ENCODE peak calls at places on chromosomes 4 and X, in four cellular contexts. H, G, A and P are unnamed samples.
A peak's percentile ranks its signal among the peaks of the same experiment; 100 is the strongest.

GRCh38 chrX:154804957-154805695 is at the start of gene MPP1:
- DNase-seq in H (peak; percentile 68), G (peak; percentile 34), A (no peak), P (no peak)

GRCh38 chr4:126269106-126269505 is 954.4 kb downstream of the FAT4 start:
- DNase-seq in H (no peak), G (no peak), A (no peak), P (no peak)

GRCh38 chr4:158170691-158171455 is 2.0 kb downstream of the GASK1B start:
- DNase-seq in H (no peak), G (no peak), A (peak; percentile 60), P (peak; percentile 38)

GRCh38 chr4:128516568-128516967 is 229.0 kb upstream of the PGRMC2 start:
- DNase-seq in H (no peak), G (no peak), A (no peak), P (no peak)

GRCh38 chrX:103347682-103348397 is 8.5 kb upstream of the TCEAL9 start:
- DNase-seq in H (no peak), G (no peak), A (no peak), P (no peak)

GRCh38 chr4:45693746-45694145 is 430.1 kb downstream of the GABRG1 start:
- DNase-seq in H (no peak), G (no peak), A (no peak), P (peak; percentile 24)

GRCh38 chr4:21097865-21098264 is 397.6 kb downstream of the PACRGL start:
- DNase-seq in H (no peak), G (no peak), A (no peak), P (no peak)

GRCh38 chr4:185730387-185730786 is 81.6 kb downstream of the SORBS2 start:
- DNase-seq in H (no peak), G (peak; percentile 67), A (no peak), P (peak; percentile 10)

GRCh38 chr4:162102713-162103112 is 61.1 kb downstream of the FSTL5 start:
- DNase-seq in H (no peak), G (no peak), A (no peak), P (no peak)

GRCh38 chr4:67764183-67764582 is 10.0 kb upstream of the GNRHR start:
- DNase-seq in H (no peak), G (no peak), A (no peak), P (no peak)

GRCh38 chrX:103063191-103063845 is 653 bp downstream of the BEX1 start:
- DNase-seq in H (no peak), G (peak; percentile 32), A (no peak), P (peak; percentile 69)

GRCh38 chrX:130094712-130095111 is 15.6 kb downstream of the ELF4 start:
- DNase-seq in H (no peak), G (no peak), A (no peak), P (no peak)

GRCh38 chrX:130098202-130098552 is 12.1 kb downstream of the ELF4 start:
- DNase-seq in H (no peak), G (no peak), A (no peak), P (no peak)

GRCh38 chrX:130095249-130095648 is 15.0 kb downstream of the ELF4 start:
- DNase-seq in H (no peak), G (no peak), A (no peak), P (no peak)

GRCh38 chrX:130100180-130100579 is 10.1 kb downstream of the ELF4 start:
- DNase-seq in H (no peak), G (no peak), A (no peak), P (no peak)

DNA sequence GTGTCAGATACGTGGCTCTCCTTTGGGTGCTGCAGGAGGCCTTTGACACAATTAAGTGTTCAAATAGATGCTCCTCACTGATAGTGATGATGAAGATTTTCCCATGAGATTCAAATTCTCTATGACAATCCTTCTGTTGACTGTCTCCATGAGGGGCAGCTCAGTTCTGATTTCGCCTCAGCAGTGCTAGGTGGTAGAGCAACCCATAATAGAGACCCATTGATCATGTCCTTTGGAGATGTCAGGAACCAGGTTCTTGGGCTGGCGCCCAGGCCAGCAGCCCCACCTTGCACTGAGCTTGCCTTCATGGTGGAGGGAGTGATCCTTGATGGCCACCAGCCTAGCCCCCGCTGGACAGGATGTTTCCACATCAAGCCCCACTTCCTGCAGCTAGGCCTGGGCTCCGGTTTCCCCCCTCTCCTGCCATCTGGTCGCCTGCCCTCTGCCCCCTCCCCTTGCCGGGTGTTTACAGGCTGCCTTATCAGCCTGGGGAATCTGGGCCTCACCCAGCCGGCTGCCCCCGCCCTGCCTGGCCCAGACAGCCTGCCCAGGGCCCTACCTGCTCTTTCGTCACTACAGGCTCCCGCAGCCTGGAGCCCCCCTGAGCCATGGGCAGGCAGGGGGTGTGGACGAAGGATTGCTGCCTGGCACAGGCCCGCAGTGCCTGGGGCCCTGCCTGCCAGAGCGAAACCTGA is 12.6 kb downstream of the ELF4 start:
- DNase-seq in H (no peak), G (no peak), A (no peak), P (peak; percentile 35)
- H3K27ac ChIP-seq in H (peak overlapping the region; percentile 11), G (no peak overlapping the region), A (peak overlapping the region; percentile 30), P (no peak overlapping the region)

GRCh38 chrX:48530736-48531135 is 8.8 kb upstream of the TBC1D25 start:
- DNase-seq in H (no peak), G (no peak), A (no peak), P (no peak)

GRCh38 chrX:48533165-48533564 is 6.3 kb upstream of the TBC1D25 start:
- DNase-seq in H (no peak), G (no peak), A (no peak), P (no peak)

GRCh38 chrX:48532201-48532600 is 7.3 kb upstream of the TBC1D25 start:
- DNase-seq in H (no peak), G (no peak), A (no peak), P (no peak)

GRCh38 chrX:48531359-48531954 is 8.1 kb upstream of the TBC1D25 start:
- DNase-seq in H (peak; percentile 28), G (peak; percentile 56), A (no peak), P (no peak)
- H3K27ac ChIP-seq in H (peak overlapping the region; percentile 69), G (peak overlapping the region; percentile 79), A (peak overlapping the region; percentile 92), P (no peak overlapping the region)

DNA sequence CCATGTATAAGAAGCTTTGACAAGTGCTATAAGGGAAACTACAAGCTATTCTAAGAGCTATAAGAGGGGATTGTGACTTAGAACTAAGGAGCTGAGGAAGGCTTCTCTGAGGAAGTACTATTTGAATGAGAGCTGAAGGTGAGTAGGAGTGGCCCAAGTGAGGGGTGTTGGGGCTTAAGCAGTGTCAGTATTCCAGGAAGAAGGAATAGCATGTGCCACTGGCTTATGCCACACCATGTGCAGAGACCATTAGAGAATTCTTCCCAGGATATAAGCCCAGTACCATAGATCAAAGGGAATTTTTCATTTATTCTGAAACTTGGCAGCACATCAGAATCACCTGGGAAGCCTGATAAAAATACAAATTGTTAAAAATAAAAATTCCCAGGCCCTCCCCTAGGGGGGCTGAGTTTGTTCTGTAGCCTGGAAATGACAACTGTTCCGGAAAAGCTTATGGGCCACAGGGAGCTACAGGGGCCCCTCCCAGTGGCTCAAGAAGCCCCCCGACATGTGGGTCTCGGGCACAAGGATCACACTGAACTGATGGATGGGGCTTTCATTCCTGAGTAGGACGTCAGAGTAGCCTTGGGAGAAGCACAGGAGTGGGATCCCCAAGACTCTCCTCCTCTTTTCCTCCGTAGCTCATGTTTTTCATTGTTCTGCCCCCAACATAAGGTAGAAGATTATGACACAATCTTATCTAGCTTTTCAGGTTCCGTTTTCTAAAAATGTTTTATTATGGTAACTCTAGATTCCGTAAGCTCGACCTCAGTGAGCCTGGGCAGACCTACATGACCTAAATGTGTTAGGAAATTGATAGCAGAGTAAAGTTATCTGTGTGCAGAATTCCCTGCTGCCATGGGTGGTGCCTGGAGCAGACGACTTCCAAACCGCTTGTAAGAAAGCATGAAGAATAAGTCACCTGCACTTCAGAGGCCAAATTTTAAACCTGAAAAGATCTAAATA is 119.3 kb downstream of the AFF1 start:
- DNase-seq in H (no peak), G (no peak), A (no peak), P (no peak)
- H3K27ac ChIP-seq in H (no peak overlapping the region), G (no peak overlapping the region), A (no peak overlapping the region), P (no peak overlapping the region)

GRCh38 chr4:119510750-119511149 is 117.9 kb downstream of the PDE5A start:
- DNase-seq in H (no peak), G (no peak), A (no peak), P (no peak)
- H3K27ac ChIP-seq in H (no peak overlapping the region), G (no peak overlapping the region), A (no peak overlapping the region), P (no peak overlapping the region)

DNA sequence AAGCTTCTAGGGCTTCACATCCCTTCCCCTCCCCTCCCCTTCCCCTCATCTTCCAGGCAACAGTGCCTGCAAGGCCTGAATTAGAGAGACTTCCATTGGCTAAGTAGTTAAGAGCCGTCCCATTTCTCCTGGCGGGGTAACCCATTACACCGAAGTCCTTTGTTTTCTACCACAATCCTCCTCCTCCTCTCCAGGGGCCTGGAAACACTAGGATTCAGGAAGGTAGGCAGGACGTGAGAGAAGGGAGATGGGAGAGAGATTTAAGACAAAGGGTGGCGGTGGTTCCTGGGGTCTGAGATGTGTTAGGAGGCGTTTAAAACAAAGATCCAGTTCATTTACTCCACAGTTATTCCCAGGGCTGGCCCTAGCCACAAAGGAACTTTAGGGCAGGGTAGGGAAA is 28.0 kb downstream of the NYX start:
- DNase-seq in H (no peak), G (no peak), A (no peak), P (peak; percentile 32)
- H3K27ac ChIP-seq in H (no peak overlapping the region), G (no peak overlapping the region), A (no peak overlapping the region), P (peak overlapping the region; percentile 52)

GRCh38 chr4:7055111-7055989 is 12.2 kb downstream of the TADA2B start:
- DNase-seq in H (no peak), G (no peak), A (no peak), P (no peak)

GRCh38 chr4:7054106-7054880 is 11.1 kb downstream of the TADA2B start:
- DNase-seq in H (no peak), G (no peak), A (no peak), P (no peak)

GRCh38 chr4:7058792-7059191 is 9.1 kb downstream of the GRPEL1 start:
- DNase-seq in H (no peak), G (no peak), A (no peak), P (no peak)

GRCh38 chr4:7052923-7053715 is 9.9 kb downstream of the TADA2B start:
- DNase-seq in H (no peak), G (no peak), A (no peak), P (no peak)

GRCh38 chr4:7055990-7056325 is 11.9 kb downstream of the GRPEL1 start:
- DNase-seq in H (no peak), G (no peak), A (no peak), P (no peak)
- H3K27ac ChIP-seq in H (no peak overlapping the region), G (no peak overlapping the region), A (no peak overlapping the region), P (no peak overlapping the region)

GRCh38 chrX:6004529-6004928 is 224.1 kb downstream of the NLGN4X start:
- DNase-seq in H (no peak), G (no peak), A (no peak), P (no peak)

GRCh38 chrX:6005856-6006255 is 222.8 kb downstream of the NLGN4X start:
- DNase-seq in H (no peak), G (no peak), A (no peak), P (no peak)

GRCh38 chrX:5998901-5999300 is 229.8 kb downstream of the NLGN4X start:
- DNase-seq in H (no peak), G (no peak), A (no peak), P (no peak)

DNA sequence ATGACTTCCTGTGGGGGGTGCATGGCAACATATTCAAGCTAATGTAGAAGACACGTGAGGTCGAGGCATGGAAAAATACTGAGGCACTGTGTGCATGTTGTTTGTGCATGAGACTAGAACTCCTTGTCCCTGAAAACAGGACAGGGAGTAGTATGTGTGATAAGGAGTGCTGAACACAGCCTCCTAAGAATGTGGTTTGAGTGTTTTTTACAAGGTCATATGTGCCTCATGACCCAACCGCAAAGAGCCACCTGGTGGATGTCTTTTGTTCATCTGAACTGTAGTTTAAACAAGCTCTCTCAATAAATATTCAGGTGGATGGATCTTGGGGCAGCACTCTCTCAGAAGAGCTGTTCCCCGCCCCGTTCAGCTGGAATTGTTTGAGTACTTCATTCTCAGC is 226.6 kb downstream of the NLGN4X start:
- DNase-seq in H (no peak), G (no peak), A (no peak), P (no peak)
- H3K27ac ChIP-seq in H (no peak overlapping the region), G (no peak overlapping the region), A (no peak overlapping the region), P (no peak overlapping the region)